ENCODE peak calls at places on chromosomes 6 and 20, in ten cellular contexts. H is NCI-H774; L is suprapubic skin; T is activated CD4-positive, CD25-positive, alpha-beta regulatory T cell; C is kidney; W is fibroblast of pulmonary artery; P is Right ventricle myocardium inferior; V is OCI-LY7; Z is NCI-H226; D is HCEC 1CT. Y is an unnamed sample.

GRCh38 chr20:33081411-33082154 is 2.1 kb downstream of the BPIFB4 start:
- DNase-seq in Z (no peak), T (no peak), V (no peak), W (no peak), D (no peak), C (peak), H (no peak), P (no peak), L (no peak), Y (no peak)

GRCh38 chr6:33904050-33904827 is 100.4 kb upstream of the MLN start:
- DNase-seq in D (no peak), T (no peak), L (no peak), W (no peak), P (peak), C (peak), Z (no peak), H (no peak), V (no peak), Y (peak)

GRCh38 chr20:23700931-23701330 is 12.1 kb upstream of the CST4 start:
- DNase-seq in W (no peak), T (no peak), V (no peak), D (no peak), L (no peak), P (no peak), C (no peak), H (no peak), Z (no peak), Y (no peak)

GRCh38 chr20:32130352-32130751 is 20.8 kb downstream of the TM9SF4 start:
- DNase-seq in P (no peak), D (no peak), L (no peak), Z (no peak), T (no peak), H (no peak), W (peak), V (no peak), C (no peak), Y (no peak)

GRCh38 chr6:133235219-133235618 is 5.9 kb upstream of the EYA4 start:
- DNase-seq in W (no peak), T (no peak), C (no peak), H (no peak), D (no peak), P (no peak), L (no peak), Z (peak), V (no peak), Y (no peak)

GRCh38 chr20:23019403-23019802 is 15.7 kb upstream of the SSTR4 start:
- DNase-seq in W (no peak), Z (no peak), L (peak), T (no peak), C (no peak), V (no peak), P (no peak), H (no peak), D (no peak), Y (no peak)

GRCh38 chr20:59948828-59949720 is 8.9 kb downstream of the FAM217B start:
- DNase-seq in V (peak), H (peak), L (no peak), D (peak), T (no peak), C (no peak), Z (no peak), W (peak), P (no peak), Y (peak)

GRCh38 chr6:72446427-72446826 is 175.4 kb upstream of the KCNQ5 start:
- DNase-seq in D (no peak), W (peak), Z (no peak), L (no peak), T (no peak), H (no peak), P (no peak), C (no peak), V (no peak), Y (no peak)

GRCh38 chr6:33607784-33608161 is 13.3 kb upstream of the ITPR3 start:
- DNase-seq in L (peak), T (no peak), Z (no peak), W (no peak), H (no peak), P (no peak), D (no peak), C (peak), V (peak), Y (no peak)

Y was measured in neural crest cell.